ENCODE peak calls at places on chromosomes 6 and 20, in five cellular contexts. I is T1000; Q is RWPE1; A is stimulated activated naive B cell treated with anti-CD40 and anti-IgM and Interleukin-4, amounts not matched to agents 10 μg/mL and 1 μg/mL and 100 μg/mL, for 72 hours; W is neural progenitor cell. O is an unnamed sample.

GRCh38 chr6:38039497-38039896 is 220.0 kb downstream of the ZFAND3 start:
- DNase-seq in I (no peak), Q (no peak), A (no peak), W (no peak), O (no peak)

GRCh38 chr6:110125361-110125760 is 54.1 kb downstream of the WASF1 start:
- DNase-seq in I (no peak), Q (no peak), A (no peak), W (no peak), O (no peak)

GRCh38 chr6:26532699-26533523 is 5.3 kb upstream of the HMGN4 start:
- DNase-seq in I (peak), Q (peak), A (peak), W (peak), O (peak)

GRCh38 chr20:24871429-24872213 is 77.4 kb upstream of the CST7 start:
- DNase-seq in I (no peak), Q (no peak), A (no peak), W (no peak), O (no peak)

GRCh38 chr6:34067814-34068213 is 78.1 kb downstream of the GRM4 start:
- DNase-seq in I (no peak), Q (no peak), A (no peak), W (no peak), O (no peak)

GRCh38 chr6:154740658-154741057 is 7.4 kb downstream of the SCAF8 start:
- DNase-seq in I (no peak), Q (no peak), A (no peak), W (no peak), O (no peak)

GRCh38 chr6:4668271-4669179 is 107.7 kb upstream of the CDYL start:
- DNase-seq in I (no peak), Q (no peak), A (no peak), W (no peak), O (peak)

GRCh38 chr6:156627524-156627923 is 149.7 kb upstream of the ARID1B start:
- DNase-seq in I (no peak), Q (no peak), A (no peak), W (no peak), O (no peak)

GRCh38 chr6:36751091-36751490 is 53.5 kb downstream of the RAB44 start:
- DNase-seq in I (no peak), Q (no peak), A (no peak), W (no peak), O (peak)

GRCh38 chr20:3563548-3564177 is 92.8 kb downstream of the ATRN start:
- DNase-seq in I (no peak), Q (peak), A (no peak), W (peak), O (peak)

GRCh38 chr20:44640522-44640921 is 11.0 kb downstream of the ADA start:
- DNase-seq in I (no peak), Q (no peak), A (no peak), W (no peak), O (no peak)

GRCh38 chr6:161908872-161909271 is 635.0 kb upstream of the AGPAT4 start:
- DNase-seq in I (no peak), Q (no peak), A (no peak), W (no peak), O (no peak)

GRCh38 chr20:6767536-6768227 is at the start of gene BMP2:
- DNase-seq in I (peak), Q (peak), A (no peak), W (peak), O (no peak)

GRCh38 chr6:37822851-37823682 is 3.5 kb downstream of the ZFAND3 start:
- DNase-seq in I (no peak), Q (peak), A (no peak), W (peak), O (peak)

GRCh38 chr6:35302604-35303218 is 5.1 kb downstream of the DEF6 start:
- DNase-seq in I (no peak), Q (peak), A (peak), W (no peak), O (peak)

GRCh38 chr6:34246249-34246562 is 2.6 kb downstream of the SMIM29 start:
- DNase-seq in I (no peak), Q (no peak), A (no peak), W (no peak), O (no peak)

GRCh38 chr6:46380152-46380807 is 111.0 kb downstream of the RCAN2 start:
- DNase-seq in I (no peak), Q (no peak), A (no peak), W (no peak), O (no peak)

GRCh38 chr20:51095755-51096509 is 73.0 kb upstream of the KCNG1 start:
- DNase-seq in I (no peak), Q (no peak), A (no peak), W (peak), O (no peak)